ENCODE peak calls at places on chromosomes 2 and 18, in five cellular contexts. U, R, P, S and K are unnamed samples.

GRCh38 chr2:188399159-188399558 is 107.5 kb downstream of the GULP1 start:
- DNase-seq in U (no peak), R (peak), P (no peak), S (no peak), K (no peak)

GRCh38 chr2:106085441-106085911 is 108.6 kb downstream of the UXS1 start:
- DNase-seq in U (no peak), R (peak), P (no peak), S (no peak), K (peak)

GRCh38 chr2:135563793-135564192 is 32.5 kb downstream of the R3HDM1 start:
- DNase-seq in U (no peak), R (no peak), P (no peak), S (no peak), K (peak)

GRCh38 chr2:27249891-27250651 is 12.8 kb downstream of the SLC30A3 start:
- DNase-seq in U (peak), R (peak), P (peak), S (peak), K (peak)

GRCh38 chr18:22490429-22490846 is 72.7 kb upstream of the CTAGE1 start:
- DNase-seq in U (no peak), R (peak), P (no peak), S (no peak), K (no peak)

GRCh38 chr2:197137826-197138480 is 172.6 kb downstream of the ANKRD44 start:
- DNase-seq in U (no peak), R (no peak), P (no peak), S (no peak), K (peak)

GRCh38 chr18:12074734-12075133 is 18.9 kb upstream of the ANKRD62 start:
- DNase-seq in U (no peak), R (no peak), P (peak), S (no peak), K (no peak)

GRCh38 chr2:156191547-156191946 is 141.0 kb downstream of the NR4A2 start:
- DNase-seq in U (no peak), R (no peak), P (no peak), S (no peak), K (no peak)

DNA sequence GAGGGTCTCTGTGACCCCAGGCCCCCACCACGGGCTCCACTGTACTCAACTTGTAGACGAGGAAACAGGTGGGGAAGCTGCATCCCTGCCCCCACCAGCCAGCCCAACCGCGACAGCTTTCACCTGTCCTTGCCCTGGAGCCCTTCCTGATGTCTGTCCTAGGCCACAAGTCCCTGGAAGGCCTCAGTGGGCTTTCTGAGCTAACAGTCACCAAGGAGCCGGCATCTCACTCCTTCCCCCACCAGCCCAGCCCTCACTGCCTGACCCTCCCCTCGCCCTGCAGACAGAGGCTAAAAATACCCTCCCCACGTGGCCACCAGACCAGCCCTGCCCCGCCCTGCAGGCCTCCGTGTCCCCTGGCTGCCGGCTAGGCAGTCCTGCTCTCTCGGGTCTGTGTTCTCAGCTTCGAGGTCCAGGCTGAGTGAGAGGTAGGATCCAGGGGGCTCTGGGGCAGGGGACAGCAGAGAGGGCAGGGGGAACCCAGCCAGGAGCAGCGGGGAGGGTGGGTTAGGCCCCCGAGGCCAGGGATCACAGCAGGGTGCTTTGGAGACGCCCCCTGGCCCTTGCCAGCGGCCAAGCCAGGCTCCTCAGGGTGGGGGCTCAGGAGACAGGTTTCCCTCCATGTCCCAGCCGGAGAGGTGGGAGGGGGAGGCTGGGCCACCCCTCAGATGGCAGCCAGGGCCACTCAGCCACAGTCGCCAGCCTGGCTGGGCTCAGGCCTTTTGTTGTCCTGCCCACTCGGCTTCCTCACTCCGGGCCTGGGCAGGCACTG is at the start of gene KLHL30:
- DNase-seq in U (no peak), R (no peak), P (no peak), S (no peak), K (no peak)
- TF ChIP-seq POLR2AphosphoS5 in U (no peak), R (no peak), P (no peak), S (no peak), K (no peak)

DNA sequence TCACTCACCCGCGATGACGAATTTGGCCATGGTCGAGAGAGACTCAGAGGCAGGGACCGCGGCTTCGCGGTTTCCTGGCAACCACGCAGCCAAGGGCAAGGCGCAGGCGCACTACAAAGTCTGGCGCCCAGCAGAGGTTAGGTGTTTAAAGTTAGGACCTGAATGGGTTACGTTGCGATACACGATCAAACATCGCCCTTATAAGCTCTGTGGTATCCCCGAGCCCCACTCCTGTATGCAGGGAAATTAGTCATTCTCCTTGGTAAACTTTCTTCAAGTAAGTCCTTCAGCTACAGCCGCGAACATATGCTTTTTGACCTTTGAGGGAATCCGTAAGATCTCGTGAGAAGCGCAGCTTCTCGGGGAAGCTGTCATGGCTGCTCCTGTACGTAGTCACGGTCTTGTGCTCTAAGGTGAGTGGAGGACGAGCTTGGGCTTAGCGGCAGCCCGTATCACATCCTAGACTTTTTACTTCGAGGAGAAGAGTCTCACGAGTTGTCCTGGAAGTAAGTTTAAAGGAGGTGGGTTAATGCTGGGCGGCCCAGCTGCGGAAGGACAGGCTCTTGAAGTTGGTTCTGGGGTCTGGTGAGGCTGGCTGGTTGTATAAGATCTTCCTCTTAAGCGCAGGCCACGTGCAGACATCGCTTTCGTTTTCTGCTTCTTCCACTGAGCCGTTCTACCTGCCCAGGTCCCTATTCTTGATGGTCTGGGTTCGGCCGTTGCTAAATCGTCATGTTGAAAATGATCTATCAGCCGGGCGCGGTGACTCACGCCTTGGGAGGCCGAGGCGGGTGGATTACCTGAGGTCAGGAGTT is at the start of the genes FASTKD2 and MDH1B:
- DNase-seq in U (peak), R (peak), P (peak), S (peak), K (peak)
- TF ChIP-seq POLR2AphosphoS5 in U (peak), R (peak), P (peak), S (peak), K (peak)

GRCh38 chr18:75502286-75502685 is 74.8 kb upstream of the SMIM21 start:
- DNase-seq in U (no peak), R (no peak), P (no peak), S (no peak), K (no peak)
- TF ChIP-seq POLR2AphosphoS5 in U (no peak), R (no peak), P (no peak), S (no peak), K (no peak)

GRCh38 chr2:59529738-59530137 is 1023.7 kb downstream of the BCL11A start:
- DNase-seq in U (no peak), R (no peak), P (no peak), S (no peak), K (no peak)
- TF ChIP-seq POLR2AphosphoS5 in U (no peak), R (no peak), P (no peak), S (no peak), K (no peak)

DNA sequence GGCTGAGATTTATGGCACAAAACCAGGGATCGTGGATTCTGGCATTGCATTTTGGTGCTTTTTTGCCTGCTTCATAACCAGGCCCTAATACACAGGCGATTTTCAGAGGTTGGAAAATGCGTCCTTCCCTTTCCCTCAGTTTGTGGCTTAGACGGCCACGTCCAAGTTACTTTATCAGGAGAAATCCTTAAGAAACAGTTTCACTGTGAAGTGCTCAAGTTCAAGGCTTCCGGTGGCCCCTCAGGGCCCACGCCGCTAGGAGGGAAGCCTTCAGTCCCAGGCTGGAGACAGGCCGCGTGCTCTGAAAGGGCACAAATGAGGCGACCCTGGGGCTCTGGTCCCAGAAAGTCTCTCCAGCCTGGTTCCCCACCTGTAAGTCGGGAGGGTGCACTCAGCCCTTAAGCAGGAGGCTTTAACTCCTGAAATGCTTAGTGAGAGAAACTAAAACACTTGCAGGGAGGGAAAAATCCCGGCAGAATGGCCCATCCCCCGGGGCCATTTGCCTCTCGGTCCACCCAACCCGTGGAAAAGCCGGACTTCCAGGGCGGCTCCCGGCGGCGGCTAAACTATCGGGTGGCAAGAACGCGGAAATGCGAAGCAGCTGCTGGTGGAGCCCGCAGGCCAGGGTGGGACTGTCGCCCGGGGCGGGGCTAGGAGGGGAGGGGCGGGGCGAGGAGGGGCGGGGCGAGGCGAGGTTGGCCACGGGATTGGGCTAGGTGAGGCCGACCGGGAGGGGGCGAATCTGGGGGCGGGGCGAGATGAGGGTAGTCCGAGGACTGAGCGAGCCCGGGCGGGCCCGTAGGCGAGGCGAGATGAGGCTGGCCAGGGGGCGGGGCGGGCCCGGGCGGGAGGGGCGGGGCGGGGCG is 574 bp upstream of the SLC66A3 start:
- DNase-seq in U (peak), R (peak), P (peak), S (peak), K (peak)
- TF ChIP-seq POLR2AphosphoS5 in U (peak), R (peak), P (peak), S (peak), K (no peak)

GRCh38 chr2:172997031-172997430 is 78.6 kb upstream of the MAP3K20 start:
- DNase-seq in U (no peak), R (no peak), P (no peak), S (no peak), K (no peak)

GRCh38 chr2:173002751-173003541 is 72.7 kb upstream of the MAP3K20 start:
- DNase-seq in U (no peak), R (peak), P (no peak), S (no peak), K (peak)

GRCh38 chr2:172999641-173000387 is 75.8 kb upstream of the MAP3K20 start:
- DNase-seq in U (no peak), R (no peak), P (no peak), S (no peak), K (no peak)

GRCh38 chr2:172998547-172998946 is 77.1 kb upstream of the MAP3K20 start:
- DNase-seq in U (no peak), R (no peak), P (no peak), S (no peak), K (no peak)

GRCh38 chr2:173001664-173002604 is 73.7 kb upstream of the MAP3K20 start:
- DNase-seq in U (no peak), R (no peak), P (no peak), S (no peak), K (no peak)
- TF ChIP-seq POLR2AphosphoS5 in U (no peak), R (no peak), P (no peak), S (no peak), K (no peak)

GRCh38 chr2:38409136-38409903 is 32.2 kb upstream of the ATL2 start:
- DNase-seq in U (no peak), R (no peak), P (no peak), S (no peak), K (no peak)
- TF ChIP-seq POLR2AphosphoS5 in U (no peak), R (no peak), P (no peak), S (no peak), K (no peak)

GRCh38 chr2:239937866-239938640 is 87.1 kb downstream of the NDUFA10 start:
- DNase-seq in U (no peak), R (no peak), P (no peak), S (no peak), K (no peak)

GRCh38 chr2:239932881-239933735 is 92.0 kb downstream of the NDUFA10 start:
- DNase-seq in U (no peak), R (no peak), P (no peak), S (no peak), K (no peak)

GRCh38 chr2:239936838-239937581 is 88.1 kb downstream of the NDUFA10 start:
- DNase-seq in U (no peak), R (no peak), P (no peak), S (no peak), K (no peak)

GRCh38 chr2:239935789-239936758 is 89.1 kb downstream of the NDUFA10 start:
- DNase-seq in U (no peak), R (no peak), P (no peak), S (no peak), K (no peak)

DNA sequence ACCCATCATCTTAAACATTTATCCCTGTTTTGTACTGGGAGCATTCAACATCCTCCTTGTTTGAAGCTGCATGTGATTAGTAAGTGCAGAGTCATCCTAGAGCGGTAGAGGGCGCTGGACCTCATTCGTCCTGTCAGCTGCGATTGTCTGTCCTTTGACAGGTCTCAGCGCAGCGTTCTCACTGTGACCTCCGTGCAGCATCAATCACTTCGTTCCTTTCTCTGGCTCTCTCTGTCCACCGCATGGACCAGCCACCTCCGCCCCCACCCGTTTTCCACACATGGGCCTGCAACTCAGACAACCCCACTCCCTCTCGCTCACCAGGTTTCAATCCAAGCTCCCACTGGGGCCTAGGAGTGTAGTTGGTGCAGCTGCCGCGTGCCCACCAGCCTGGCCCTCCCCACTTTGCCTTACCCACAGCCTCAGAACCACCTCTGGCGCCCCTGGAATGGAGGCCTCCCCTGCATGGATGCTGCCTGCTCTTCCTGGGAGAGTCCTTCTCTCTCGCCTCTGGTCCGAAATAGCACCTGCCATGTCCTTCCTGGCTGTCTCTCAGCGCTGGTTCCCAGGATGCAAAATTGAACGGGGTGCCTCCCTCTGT is 90.5 kb downstream of the NDUFA10 start:
- DNase-seq in U (peak), R (peak), P (peak), S (peak), K (peak)
- TF ChIP-seq POLR2AphosphoS5 in U (no peak), R (no peak), P (no peak), S (no peak), K (no peak)